ENCODE peak calls at places on chromosomes 4 and X, in six cellular contexts. M, B, P, R, Z and G are unnamed samples.

GRCh38 chrX:103817502-103817901 is 14.6 kb downstream of the RAB9B start:
- DNase-seq in P (no peak), Z (no peak), B (peak; percentile 22), R (peak; percentile 47), M (peak; percentile 51), G (peak; percentile 53)

GRCh38 chr4:86838141-86838540 is 11.0 kb downstream of the SLC10A6 start:
- DNase-seq in R (no peak), Z (no peak), P (no peak), B (no peak), M (peak; percentile 10), G (peak; percentile 74)

GRCh38 chr4:110663738-110664444 is 41.0 kb upstream of the PITX2 start:
- DNase-seq in R (no peak), Z (no peak), B (no peak), P (no peak), M (no peak), G (no peak)

GRCh38 chrX:153829549-153829798 is 870 bp downstream of the PDZD4 start:
- DNase-seq in R (no peak), B (no peak), Z (no peak), M (no peak), P (no peak), G (no peak)

GRCh38 chr4:80049402-80049801 is 23.6 kb downstream of the ANTXR2 start:
- DNase-seq in R (no peak), P (no peak), M (no peak), Z (no peak), B (no peak), G (no peak)

GRCh38 chr4:10115271-10115656 is 1.3 kb downstream of the WDR1 start:
- DNase-seq in B (no peak), M (no peak), R (no peak), P (no peak), Z (no peak), G (no peak)

GRCh38 chr4:86376850-86377249 is 17.0 kb upstream of the MAPK10 start:
- DNase-seq in Z (no peak), P (no peak), R (no peak), M (no peak), B (no peak), G (no peak)

GRCh38 chrX:7435822-7436221 is 287.9 kb upstream of the PUDP start:
- DNase-seq in R (no peak), B (no peak), P (no peak), M (no peak), Z (no peak), G (no peak)

GRCh38 chrX:47607091-47607490 is 12.6 kb downstream of the SYN1 start:
- DNase-seq in Z (no peak), B (no peak), P (no peak), R (no peak), M (no peak), G (no peak)

GRCh38 chrX:149453030-149453429 is 52.1 kb downstream of the IDS start:
- DNase-seq in M (no peak), Z (no peak), R (no peak), P (no peak), B (no peak), G (no peak)

GRCh38 chrX:148929686-148930085 is 429.3 kb downstream of the AFF2 start:
- DNase-seq in M (no peak), R (no peak), P (no peak), Z (no peak), B (no peak), G (no peak)

GRCh38 chrX:137743414-137743813 is 177.5 kb downstream of the ZIC3 start:
- DNase-seq in P (no peak), R (no peak), M (no peak), Z (no peak), B (no peak), G (no peak)

GRCh38 chr4:94412019-94413017 is 39.4 kb upstream of the PDLIM5 start:
- DNase-seq in M (no peak), B (no peak), R (no peak), Z (no peak), P (no peak), G (no peak)

GRCh38 chr4:173325007-173325736 is 9.0 kb downstream of the HMGB2 start:
- DNase-seq in P (no peak), B (no peak), Z (no peak), M (no peak), R (no peak), G (no peak)

GRCh38 chrX:154084449-154085300 is 12.8 kb downstream of the MECP2 start:
- DNase-seq in Z (no peak), M (no peak), R (no peak), B (no peak), P (no peak), G (no peak)